ENCODE peak calls at places on chromosomes 2 and 18, in ten cellular contexts. One of them, this sample, is unnamed. For H3K4me1, the result is how much of the 10 kb centered on the place peaks cover.

GRCh38 chr2:149612122-149612521 is 24.5 kb upstream of the MMADHC start:
- DNase-seq in fibroblast of lung: peak
- DNase-seq in left lung: no peak
- DNase-seq in OCI-LY7: no peak
- DNase-seq in thoracic aorta: no peak
- DNase-seq in testis: no peak
- DNase-seq in HepG2: no peak
- DNase-seq in spleen: no peak
- DNase-seq in neural progenitor cell: no peak
- DNase-seq in cardiac muscle cell: peak
- DNase-seq in this sample: no peak

GRCh38 chr2:69616755-69617154 is 26.8 kb downstream of the AAK1 start:
- DNase-seq in left lung: no peak
- DNase-seq in testis: no peak
- DNase-seq in fibroblast of lung: no peak
- DNase-seq in HepG2: no peak
- DNase-seq in spleen: no peak
- DNase-seq in thoracic aorta: no peak
- DNase-seq in cardiac muscle cell: no peak
- DNase-seq in neural progenitor cell: no peak
- DNase-seq in OCI-LY7: no peak
- DNase-seq in this sample: no peak

GRCh38 chr2:16371751-16372150 is 293.9 kb downstream of the CYRIA start:
- DNase-seq in left lung: no peak
- DNase-seq in HepG2: no peak
- DNase-seq in fibroblast of lung: no peak
- DNase-seq in cardiac muscle cell: no peak
- DNase-seq in testis: no peak
- DNase-seq in spleen: no peak
- DNase-seq in neural progenitor cell: no peak
- DNase-seq in thoracic aorta: no peak
- DNase-seq in OCI-LY7: no peak
- DNase-seq in this sample: no peak

GRCh38 chr2:197163755-197164753 is 146.5 kb downstream of the ANKRD44 start:
- DNase-seq in HepG2: no peak
- DNase-seq in neural progenitor cell: peak
- DNase-seq in testis: peak
- DNase-seq in thoracic aorta: no peak
- DNase-seq in left lung: no peak
- DNase-seq in fibroblast of lung: no peak
- DNase-seq in OCI-LY7: no peak
- DNase-seq in spleen: no peak
- DNase-seq in cardiac muscle cell: peak
- DNase-seq in this sample: no peak

GRCh38 chr2:24887325-24887874 is 32.6 kb downstream of the ADCY3 start:
- DNase-seq in fibroblast of lung: no peak
- DNase-seq in spleen: no peak
- DNase-seq in HepG2: no peak
- DNase-seq in left lung: no peak
- DNase-seq in testis: no peak
- DNase-seq in thoracic aorta: no peak
- DNase-seq in neural progenitor cell: no peak
- DNase-seq in OCI-LY7: no peak
- DNase-seq in cardiac muscle cell: no peak
- DNase-seq in this sample: no peak

GRCh38 chr18:73693091-73693490 is 454.5 kb downstream of the FBXO15 start:
- DNase-seq in testis: no peak
- DNase-seq in cardiac muscle cell: no peak
- DNase-seq in neural progenitor cell: no peak
- DNase-seq in thoracic aorta: no peak
- DNase-seq in spleen: no peak
- DNase-seq in HepG2: no peak
- DNase-seq in fibroblast of lung: no peak
- DNase-seq in OCI-LY7: no peak
- DNase-seq in left lung: no peak
- DNase-seq in this sample: no peak

GRCh38 chr2:120779781-120780283 is 44.2 kb downstream of the GLI2 start:
- DNase-seq in left lung: no peak
- DNase-seq in spleen: no peak
- DNase-seq in testis: peak
- DNase-seq in thoracic aorta: no peak
- DNase-seq in cardiac muscle cell: peak
- DNase-seq in OCI-LY7: no peak
- DNase-seq in neural progenitor cell: peak
- DNase-seq in HepG2: no peak
- DNase-seq in fibroblast of lung: peak
- DNase-seq in this sample: no peak

GRCh38 chr18:25099838-25100393 is 252.1 kb downstream of the ZNF521 start:
- DNase-seq in OCI-LY7: no peak
- DNase-seq in spleen: no peak
- DNase-seq in testis: peak
- DNase-seq in HepG2: no peak
- DNase-seq in left lung: no peak
- DNase-seq in fibroblast of lung: peak
- DNase-seq in thoracic aorta: no peak
- DNase-seq in cardiac muscle cell: peak
- DNase-seq in neural progenitor cell: no peak
- DNase-seq in this sample: no peak

GRCh38 chr2:34997779-34998178 is 1357.8 kb upstream of the CRIM1 start:
- DNase-seq in cardiac muscle cell: no peak
- DNase-seq in HepG2: no peak
- DNase-seq in OCI-LY7: no peak
- DNase-seq in spleen: no peak
- DNase-seq in left lung: no peak
- DNase-seq in fibroblast of lung: no peak
- DNase-seq in thoracic aorta: no peak
- DNase-seq in neural progenitor cell: no peak
- DNase-seq in testis: peak
- DNase-seq in this sample: no peak

GRCh38 chr2:112593761-112594160 is 9.4 kb downstream of the CHCHD5 start:
- DNase-seq in neural progenitor cell: no peak
- DNase-seq in HepG2: no peak
- DNase-seq in testis: no peak
- DNase-seq in OCI-LY7: no peak
- DNase-seq in spleen: no peak
- DNase-seq in cardiac muscle cell: no peak
- DNase-seq in left lung: no peak
- DNase-seq in fibroblast of lung: no peak
- DNase-seq in thoracic aorta: no peak
- DNase-seq in this sample: no peak

GRCh38 chr2:53087282-53087882 is 680.2 kb upstream of the CHAC2 start:
- DNase-seq in left lung: no peak
- DNase-seq in spleen: no peak
- DNase-seq in HepG2: no peak
- DNase-seq in fibroblast of lung: peak
- DNase-seq in neural progenitor cell: no peak
- DNase-seq in OCI-LY7: no peak
- DNase-seq in cardiac muscle cell: peak
- DNase-seq in thoracic aorta: no peak
- DNase-seq in testis: no peak
- DNase-seq in this sample: no peak

GRCh38 chr2:17878222-17879136 is at the start of gene KCNS3:
- DNase-seq in thoracic aorta: no peak
- DNase-seq in spleen: no peak
- DNase-seq in testis: peak
- DNase-seq in HepG2: no peak
- DNase-seq in cardiac muscle cell: peak
- DNase-seq in left lung: peak
- DNase-seq in fibroblast of lung: no peak
- DNase-seq in OCI-LY7: peak
- DNase-seq in neural progenitor cell: peak
- DNase-seq in this sample: peak

GRCh38 chr2:73074110-73075069 is 2.9 kb upstream of the SFXN5 start:
- DNase-seq in neural progenitor cell: no peak
- DNase-seq in fibroblast of lung: no peak
- DNase-seq in testis: no peak
- DNase-seq in thoracic aorta: no peak
- DNase-seq in spleen: peak
- DNase-seq in OCI-LY7: no peak
- DNase-seq in cardiac muscle cell: no peak
- DNase-seq in HepG2: no peak
- DNase-seq in left lung: peak
- DNase-seq in this sample: no peak

GRCh38 chr18:54679318-54680149 is 88.5 kb downstream of the DYNAP start:
- DNase-seq in HepG2: peak
- DNase-seq in OCI-LY7: peak
- DNase-seq in spleen: no peak
- DNase-seq in thoracic aorta: no peak
- DNase-seq in left lung: no peak
- DNase-seq in neural progenitor cell: peak
- DNase-seq in fibroblast of lung: peak
- DNase-seq in cardiac muscle cell: peak
- DNase-seq in testis: no peak
- DNase-seq in this sample: no peak

GRCh38 chr2:175282300-175282699 is 100.8 kb upstream of the ATP5MC3 start:
- DNase-seq in fibroblast of lung: peak
- DNase-seq in left lung: no peak
- DNase-seq in HepG2: peak
- DNase-seq in neural progenitor cell: peak
- DNase-seq in cardiac muscle cell: peak
- DNase-seq in spleen: no peak
- DNase-seq in thoracic aorta: no peak
- DNase-seq in OCI-LY7: peak
- DNase-seq in testis: no peak
- DNase-seq in this sample: no peak
- TF ChIP-seq CTCF in fibroblast of lung: peak
- TF ChIP-seq CTCF in left lung: peak
- TF ChIP-seq CTCF in HepG2: peak
- TF ChIP-seq CTCF in neural progenitor cell: peak
- TF ChIP-seq CTCF in cardiac muscle cell: peak
- TF ChIP-seq CTCF in spleen: peak
- TF ChIP-seq CTCF in thoracic aorta: peak
- TF ChIP-seq CTCF in OCI-LY7: peak
- TF ChIP-seq CTCF in testis: peak
- TF ChIP-seq CTCF in this sample: peak

GRCh38 chr2:54603357-54603756 is 120.1 kb upstream of the EML6 start:
- DNase-seq in left lung: no peak
- DNase-seq in cardiac muscle cell: no peak
- DNase-seq in thoracic aorta: no peak
- DNase-seq in OCI-LY7: no peak
- DNase-seq in fibroblast of lung: no peak
- DNase-seq in neural progenitor cell: no peak
- DNase-seq in HepG2: no peak
- DNase-seq in spleen: no peak
- DNase-seq in testis: no peak
- DNase-seq in this sample: no peak

GRCh38 chr2:54599326-54599710 is 124.1 kb upstream of the EML6 start:
- DNase-seq in left lung: no peak
- DNase-seq in neural progenitor cell: no peak
- DNase-seq in testis: no peak
- DNase-seq in spleen: no peak
- DNase-seq in cardiac muscle cell: no peak
- DNase-seq in HepG2: no peak
- DNase-seq in thoracic aorta: no peak
- DNase-seq in fibroblast of lung: no peak
- DNase-seq in OCI-LY7: no peak
- DNase-seq in this sample: no peak

GRCh38 chr2:54599914-54600313 is 123.5 kb upstream of the EML6 start:
- DNase-seq in neural progenitor cell: no peak
- DNase-seq in spleen: no peak
- DNase-seq in cardiac muscle cell: no peak
- DNase-seq in HepG2: no peak
- DNase-seq in thoracic aorta: no peak
- DNase-seq in left lung: no peak
- DNase-seq in fibroblast of lung: peak
- DNase-seq in OCI-LY7: no peak
- DNase-seq in testis: peak
- DNase-seq in this sample: peak

GRCh38 chr2:54602736-54603322 is 120.6 kb upstream of the EML6 start:
- DNase-seq in fibroblast of lung: peak
- DNase-seq in cardiac muscle cell: no peak
- DNase-seq in left lung: no peak
- DNase-seq in neural progenitor cell: no peak
- DNase-seq in OCI-LY7: no peak
- DNase-seq in spleen: no peak
- DNase-seq in thoracic aorta: no peak
- DNase-seq in testis: no peak
- DNase-seq in HepG2: no peak
- DNase-seq in this sample: no peak

DNA sequence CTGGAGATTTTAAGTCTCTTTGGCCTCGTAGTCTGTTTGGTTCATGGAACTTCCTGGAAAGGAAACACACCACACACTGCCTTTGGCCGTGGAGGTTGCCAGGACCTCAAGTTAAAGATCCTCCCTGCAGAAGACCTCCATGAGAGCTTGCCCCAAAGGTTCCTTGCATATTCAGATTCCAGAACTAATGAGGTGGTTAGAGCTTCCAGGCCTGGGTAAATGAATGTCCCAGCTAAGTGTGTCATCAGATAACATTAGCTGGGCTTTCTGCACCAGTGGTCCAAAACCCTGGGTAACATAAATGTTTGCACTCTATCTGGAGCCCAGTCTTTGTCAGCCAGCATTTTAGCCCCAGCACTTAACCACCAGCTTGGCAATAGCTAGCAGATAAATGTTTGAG is 122.1 kb upstream of the EML6 start:
- DNase-seq in neural progenitor cell: no peak
- DNase-seq in thoracic aorta: no peak
- DNase-seq in fibroblast of lung: no peak
- DNase-seq in spleen: no peak
- DNase-seq in left lung: no peak
- DNase-seq in testis: no peak
- DNase-seq in HepG2: no peak
- DNase-seq in cardiac muscle cell: no peak
- DNase-seq in OCI-LY7: no peak
- DNase-seq in this sample: no peak
- H3K4me1 ChIP-seq in neural progenitor cell: under half
- H3K4me1 ChIP-seq in thoracic aorta: half or more
- H3K4me1 ChIP-seq in fibroblast of lung: under half
- H3K4me1 ChIP-seq in spleen: half or more
- H3K4me1 ChIP-seq in left lung: under half
- H3K4me1 ChIP-seq in testis: half or more
- H3K4me1 ChIP-seq in HepG2: half or more
- H3K4me1 ChIP-seq in cardiac muscle cell: half or more
- H3K4me1 ChIP-seq in OCI-LY7: under half
- H3K4me1 ChIP-seq in this sample: half or more

GRCh38 chr2:43332653-43333052 is 106.2 kb upstream of the ZFP36L2 start:
- DNase-seq in OCI-LY7: no peak
- DNase-seq in neural progenitor cell: no peak
- DNase-seq in testis: no peak
- DNase-seq in cardiac muscle cell: no peak
- DNase-seq in fibroblast of lung: no peak
- DNase-seq in spleen: no peak
- DNase-seq in thoracic aorta: no peak
- DNase-seq in HepG2: peak
- DNase-seq in left lung: no peak
- DNase-seq in this sample: no peak
- H3K4me3 ChIP-seq in OCI-LY7: no peak
- H3K4me3 ChIP-seq in neural progenitor cell: no peak
- H3K4me3 ChIP-seq in testis: no peak
- H3K4me3 ChIP-seq in cardiac muscle cell: no peak
- H3K4me3 ChIP-seq in fibroblast of lung: no peak
- H3K4me3 ChIP-seq in spleen: no peak
- H3K4me3 ChIP-seq in thoracic aorta: peak
- H3K4me3 ChIP-seq in HepG2: no peak
- H3K4me3 ChIP-seq in left lung: no peak
- H3K4me3 ChIP-seq in this sample: no peak

DNA sequence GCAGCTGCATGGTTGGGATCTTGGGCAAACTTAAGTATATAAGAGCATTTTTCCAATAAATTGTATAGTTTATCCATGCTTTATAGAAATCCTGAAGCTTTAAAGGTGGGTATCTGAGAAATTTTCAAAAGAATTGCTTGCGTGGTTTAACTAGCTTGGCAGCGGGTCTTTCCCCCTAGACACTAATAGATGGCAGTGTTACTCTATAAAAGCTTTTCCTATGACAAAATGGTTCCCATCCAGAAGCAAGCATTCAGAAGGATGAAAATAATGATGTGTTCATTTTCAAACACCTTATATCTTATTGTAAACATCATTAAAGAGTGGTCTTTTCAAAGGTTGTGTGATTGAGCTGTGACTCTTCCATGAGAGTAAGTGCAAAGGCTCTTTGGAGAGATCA is 45.9 kb downstream of the KDM3A start:
- DNase-seq in HepG2: no peak
- DNase-seq in thoracic aorta: no peak
- DNase-seq in testis: no peak
- DNase-seq in left lung: no peak
- DNase-seq in OCI-LY7: no peak
- DNase-seq in spleen: no peak
- DNase-seq in fibroblast of lung: no peak
- DNase-seq in neural progenitor cell: no peak
- DNase-seq in cardiac muscle cell: no peak
- DNase-seq in this sample: no peak
- TF ChIP-seq CTCF in HepG2: peak
- TF ChIP-seq CTCF in thoracic aorta: no peak
- TF ChIP-seq CTCF in testis: no peak
- TF ChIP-seq CTCF in left lung: no peak
- TF ChIP-seq CTCF in OCI-LY7: peak
- TF ChIP-seq CTCF in spleen: no peak
- TF ChIP-seq CTCF in fibroblast of lung: no peak
- TF ChIP-seq CTCF in neural progenitor cell: peak
- TF ChIP-seq CTCF in cardiac muscle cell: no peak
- TF ChIP-seq CTCF in this sample: no peak